ENCODE peak calls at places on chromosomes 16 and 17, in six cellular contexts. One of them, this sample, is unnamed.

GRCh38 chr17:74089869-74090464 is 113.5 kb upstream of the RPL38 start:
- DNase-seq in GDM1: peak; percentile 40
- DNase-seq in GM23248: peak; percentile 56
- DNase-seq in NCI-H2171: no peak
- DNase-seq in heart left ventricle: no peak
- DNase-seq in kidney tubule cell: peak; percentile 65
- DNase-seq in this sample: peak; percentile 80

GRCh38 chr17:67942810-67943209 is 53.5 kb downstream of the C17orf58 start:
- DNase-seq in heart left ventricle: no peak
- DNase-seq in GDM1: no peak
- DNase-seq in NCI-H2171: no peak
- DNase-seq in GM23248: peak; percentile 31
- DNase-seq in kidney tubule cell: no peak
- DNase-seq in this sample: no peak

GRCh38 chr16:21190599-21190998 is 20.8 kb downstream of the ZP2 start:
- DNase-seq in heart left ventricle: no peak
- DNase-seq in GDM1: no peak
- DNase-seq in GM23248: peak; percentile 45
- DNase-seq in NCI-H2171: no peak
- DNase-seq in kidney tubule cell: no peak
- DNase-seq in this sample: no peak

GRCh38 chr17:83080641-83081560 is 1.5 kb downstream of the METRNL start:
- DNase-seq in NCI-H2171: no peak
- DNase-seq in GDM1: no peak
- DNase-seq in kidney tubule cell: peak; percentile 51
- DNase-seq in heart left ventricle: no peak
- DNase-seq in GM23248: peak; percentile 75
- DNase-seq in this sample: peak; percentile 70

GRCh38 chr16:89036776-89037175 is 56.9 kb upstream of the ACSF3 start:
- DNase-seq in GDM1: no peak
- DNase-seq in kidney tubule cell: no peak
- DNase-seq in heart left ventricle: no peak
- DNase-seq in GM23248: no peak
- DNase-seq in NCI-H2171: no peak
- DNase-seq in this sample: no peak

GRCh38 chr17:79982986-79983385 is 52.7 kb downstream of the TBC1D16 start:
- DNase-seq in heart left ventricle: no peak
- DNase-seq in GM23248: no peak
- DNase-seq in NCI-H2171: no peak
- DNase-seq in GDM1: no peak
- DNase-seq in kidney tubule cell: no peak
- DNase-seq in this sample: peak; percentile 43

GRCh38 chr17:43151880-43152456 is 19.0 kb upstream of the NBR1 start:
- DNase-seq in heart left ventricle: no peak
- DNase-seq in kidney tubule cell: no peak
- DNase-seq in GDM1: no peak
- DNase-seq in NCI-H2171: no peak
- DNase-seq in GM23248: no peak
- DNase-seq in this sample: no peak

GRCh38 chr17:59830007-59830630 is 62.6 kb downstream of the TUBD1 start:
- DNase-seq in GDM1: no peak
- DNase-seq in kidney tubule cell: peak; percentile 79
- DNase-seq in NCI-H2171: no peak
- DNase-seq in GM23248: peak; percentile 56
- DNase-seq in heart left ventricle: no peak
- DNase-seq in this sample: peak; percentile 11

GRCh38 chr16:28935333-28935732 is 3.6 kb downstream of the CD19 start:
- DNase-seq in heart left ventricle: no peak
- DNase-seq in GM23248: peak; percentile 24
- DNase-seq in NCI-H2171: no peak
- DNase-seq in GDM1: no peak
- DNase-seq in kidney tubule cell: no peak
- DNase-seq in this sample: no peak

GRCh38 chr16:30740364-30741251 is 7.6 kb upstream of the PHKG2 start:
- DNase-seq in GDM1: no peak
- DNase-seq in NCI-H2171: no peak
- DNase-seq in heart left ventricle: peak; percentile 80
- DNase-seq in GM23248: peak; percentile 91
- DNase-seq in kidney tubule cell: peak; percentile 96
- DNase-seq in this sample: no peak

GRCh38 chr17:20072692-20072992 is 63.5 kb downstream of the SPECC1 start:
- DNase-seq in kidney tubule cell: no peak
- DNase-seq in GM23248: no peak
- DNase-seq in heart left ventricle: no peak
- DNase-seq in GDM1: no peak
- DNase-seq in NCI-H2171: no peak
- DNase-seq in this sample: no peak

GRCh38 chr16:46822270-46822669 is 8.7 kb downstream of the C16orf87 start:
- DNase-seq in GDM1: no peak
- DNase-seq in heart left ventricle: no peak
- DNase-seq in GM23248: peak; percentile 65
- DNase-seq in NCI-H2171: no peak
- DNase-seq in kidney tubule cell: no peak
- DNase-seq in this sample: no peak

GRCh38 chr17:34997355-34997862 is 17.1 kb downstream of the LIG3 start:
- DNase-seq in NCI-H2171: peak; percentile 44
- DNase-seq in kidney tubule cell: peak; percentile 21
- DNase-seq in heart left ventricle: peak; percentile 69
- DNase-seq in GM23248: no peak
- DNase-seq in GDM1: no peak
- DNase-seq in this sample: no peak

GRCh38 chr17:43832168-43832975 is 574 bp downstream of the MPP3 start:
- DNase-seq in heart left ventricle: peak; percentile 62
- DNase-seq in kidney tubule cell: peak; percentile 79
- DNase-seq in GDM1: no peak
- DNase-seq in NCI-H2171: peak; percentile 52
- DNase-seq in GM23248: peak; percentile 91
- DNase-seq in this sample: no peak

GRCh38 chr16:11016993-11017392 is 72.6 kb downstream of the CLEC16A start:
- DNase-seq in NCI-H2171: no peak
- DNase-seq in GDM1: no peak
- DNase-seq in GM23248: peak; percentile 79
- DNase-seq in kidney tubule cell: peak; percentile 50
- DNase-seq in heart left ventricle: no peak
- DNase-seq in this sample: no peak